ENCODE peak calls at places on chromosomes 5 and 9, in five cellular contexts. P, G, U, E and X are unnamed samples.
A peak's percentile ranks its signal among the peaks of the same experiment; 100 is the strongest.

GRCh38 chr5:156870498-156870839 is 20.4 kb downstream of the PPP1R2B start:
- DNase-seq in G (no peak), E (no peak), P (no peak), U (no peak), X (no peak)

GRCh38 chr9:115158666-115159481 is 40.9 kb upstream of the TNC start:
- DNase-seq in E (no peak), G (no peak), P (no peak), U (no peak), X (no peak)

GRCh38 chr5:176812269-176813259 is 2.2 kb downstream of the UNC5A start:
- DNase-seq in G (no peak), P (no peak), U (no peak), E (no peak), X (no peak)

GRCh38 chr5:93594591-93595419 is 11.8 kb downstream of the NR2F1 start:
- DNase-seq in E (no peak), U (no peak), G (no peak), P (no peak), X (no peak)

GRCh38 chr9:99345936-99346335 is 123.9 kb downstream of the SEC61B start:
- DNase-seq in G (no peak), E (no peak), P (no peak), U (no peak), X (no peak)

GRCh38 chr9:130036099-130036498 is 6.9 kb downstream of the FNBP1 start:
- DNase-seq in P (no peak), U (no peak), G (no peak), E (no peak), X (no peak)

GRCh38 chr5:180395540-180396274 is 42.6 kb upstream of the GFPT2 start:
- DNase-seq in E (no peak), P (no peak), U (no peak), G (no peak), X (no peak)

GRCh38 chr5:2302169-2302568 is 419.4 kb upstream of the IRX4 start:
- DNase-seq in E (no peak), P (no peak), U (no peak), G (no peak), X (no peak)

GRCh38 chr5:57155033-57155432 is 18.8 kb upstream of the GPBP1 start:
- DNase-seq in E (no peak), U (no peak), P (no peak), G (no peak), X (no peak)

GRCh38 chr9:21777701-21778100 is 24.7 kb upstream of the MTAP start:
- DNase-seq in P (no peak), E (no peak), U (no peak), G (no peak), X (no peak)

GRCh38 chr5:139268364-139269202 is 25.0 kb upstream of the MATR3 start:
- DNase-seq in U (no peak), P (no peak), E (no peak), G (no peak), X (no peak)

GRCh38 chr9:98943682-98944129 is at the start of gene COL15A1:
- DNase-seq in U (no peak), P (no peak), G (no peak), E (peak; percentile 27), X (no peak)

GRCh38 chr9:136010615-136011341 is 49.6 kb upstream of the UBAC1 start:
- DNase-seq in E (no peak), P (no peak), U (no peak), G (no peak), X (no peak)

GRCh38 chr5:146860213-146860891 is 18.2 kb downstream of the PPP2R2B start:
- DNase-seq in E (no peak), G (no peak), U (no peak), P (no peak), X (no peak)

GRCh38 chr5:170597109-170597741 is 93.4 kb downstream of the KCNIP1 start:
- DNase-seq in E (no peak), U (no peak), G (no peak), P (no peak), X (no peak)

GRCh38 chr5:128014578-128014977 is 69.0 kb upstream of the SLC12A2 start:
- DNase-seq in P (no peak), U (no peak), G (no peak), E (no peak), X (no peak)

GRCh38 chr5:91641730-91642350 is 258.7 kb upstream of the ARRDC3 start:
- DNase-seq in U (no peak), P (no peak), E (no peak), G (no peak), X (no peak)

GRCh38 chr5:151155777-151156731 is 1.5 kb downstream of the ANXA6 start:
- DNase-seq in G (no peak), U (no peak), P (no peak), E (peak; percentile 35), X (no peak)
- TF ChIP-seq POLR2A in G (no peak), U (no peak), P (no peak), E (no peak), X (no peak)

GRCh38 chr9:88742483-88742882 is 207.5 kb downstream of the NXNL2 start:
- DNase-seq in E (no peak), U (no peak), P (no peak), G (no peak), X (no peak)

GRCh38 chr9:88740844-88741243 is 205.9 kb downstream of the NXNL2 start:
- DNase-seq in P (no peak), U (no peak), G (no peak), E (no peak), X (no peak)

GRCh38 chr9:88739373-88739772 is 204.4 kb downstream of the NXNL2 start:
- DNase-seq in P (no peak), G (no peak), E (no peak), U (no peak), X (no peak)

GRCh38 chr9:88738708-88739107 is 203.7 kb downstream of the NXNL2 start:
- DNase-seq in E (no peak), U (no peak), P (no peak), G (no peak), X (no peak)

GRCh38 chr9:88741335-88741734 is 206.4 kb downstream of the NXNL2 start:
- DNase-seq in P (no peak), G (no peak), E (no peak), U (no peak), X (no peak)
- TF ChIP-seq CTCF in P (no peak), G (peak; percentile 77), E (no peak), U (no peak), X (no peak)

DNA sequence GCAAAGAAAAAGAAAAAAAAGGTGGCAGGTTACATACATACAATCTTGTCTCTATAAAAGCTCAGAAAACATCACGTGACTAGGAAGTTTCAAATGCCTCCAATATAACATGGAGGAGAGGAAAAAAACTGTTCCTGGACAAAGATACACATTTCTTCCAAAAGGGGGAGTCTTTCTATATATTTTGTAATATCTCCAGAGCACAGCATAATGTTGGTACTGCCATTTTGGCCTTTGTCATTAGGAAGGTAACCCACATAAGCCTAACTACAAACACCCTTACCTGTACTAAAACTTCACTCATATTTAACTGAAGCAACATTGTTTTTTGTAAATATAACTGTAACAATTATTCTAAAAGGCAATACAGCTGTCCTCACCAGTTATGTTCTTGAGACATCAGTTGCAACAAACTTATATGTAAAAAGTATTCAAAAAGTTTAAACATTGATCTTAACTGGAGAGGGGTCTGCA is 1.2 kb upstream of the BTF3 start:
- DNase-seq in G (no peak), U (no peak), P (no peak), E (no peak), X (no peak)
- H3K4me3 ChIP-seq in G (peak overlapping the region; percentile 78), U (no peak overlapping the region), P (peak overlapping the region; percentile 98), E (no peak overlapping the region), X (no peak overlapping the region)

DNA sequence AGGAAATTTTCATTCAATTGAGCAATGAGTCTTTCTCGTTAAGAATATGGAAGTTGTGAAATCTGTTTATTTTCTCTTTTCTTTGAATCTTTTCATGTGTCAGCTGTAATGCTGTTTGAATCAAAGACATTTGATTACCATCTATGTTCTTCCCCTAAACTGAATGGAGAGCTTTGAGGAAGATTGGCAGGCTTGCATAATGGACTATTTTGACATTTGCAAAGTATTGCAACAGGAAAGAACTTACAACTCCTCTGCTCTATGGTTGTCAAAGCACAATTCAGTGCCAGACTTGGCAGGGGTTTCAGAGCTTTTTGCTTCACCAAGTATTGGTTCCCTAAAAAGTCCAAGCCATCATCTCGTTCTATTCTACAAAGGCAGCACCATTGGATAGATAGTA is 549.0 kb upstream of the NUDT12 start:
- DNase-seq in P (no peak), G (no peak), E (no peak), U (no peak), X (no peak)
- TF ChIP-seq POLR2A in P (no peak), G (no peak), E (no peak), U (no peak), X (no peak)

GRCh38 chr5:10335711-10336470 is 17.6 kb upstream of the MARCHF6 start:
- DNase-seq in P (no peak), U (no peak), E (no peak), G (no peak), X (no peak)

GRCh38 chr5:10338996-10339903 is 14.2 kb upstream of the MARCHF6 start:
- DNase-seq in G (no peak), E (no peak), P (no peak), U (no peak), X (no peak)

GRCh38 chr5:10334830-10335229 is 18.7 kb upstream of the MARCHF6 start:
- DNase-seq in P (no peak), U (no peak), G (no peak), E (no peak), X (no peak)

GRCh38 chr5:10337986-10338385 is 15.5 kb upstream of the MARCHF6 start:
- DNase-seq in G (no peak), U (no peak), P (no peak), E (no peak), X (no peak)

GRCh38 chr5:10337107-10337506 is 16.4 kb upstream of the MARCHF6 start:
- DNase-seq in E (no peak), G (no peak), U (no peak), P (no peak), X (no peak)
- TF ChIP-seq CTCF in E (no peak), G (no peak), U (no peak), P (no peak), X (no peak)